ENCODE peak calls at places on chromosomes 2 and 18, in nine cellular contexts. C is heart left ventricle, X is endodermal cell, Y is body of pancreas, Q is heart right ventricle, L is WERI-Rb-1, Z is uterus, I is brain microvascular endothelial cell, W is K562. D is an unnamed sample.

GRCh38 chr2:222594679-222595078 is 61.2 kb downstream of the FARSB start:
- DNase-seq in C (no peak), X (no peak), Y (no peak), Q (no peak), L (no peak), Z (no peak), I (peak), W (no peak), D (no peak)

GRCh38 chr2:97728091-97728596 is 14.8 kb downstream of the ZAP70 start:
- DNase-seq in C (no peak), X (no peak), Y (no peak), Q (peak), L (peak), Z (no peak), I (no peak), W (no peak), D (no peak)

GRCh38 chr18:812673-813404 is 797 bp upstream of the YES1 start:
- DNase-seq in C (peak), X (peak), Y (peak), Q (peak), L (peak), Z (peak), I (peak), W (peak), D (peak)

GRCh38 chr2:86050301-86050700 is 55.4 kb downstream of the POLR1A start:
- DNase-seq in C (no peak), X (peak), Y (no peak), Q (no peak), L (no peak), Z (no peak), I (no peak), W (no peak), D (no peak)

GRCh38 chr18:74529811-74530583 is 4.3 kb upstream of the CNDP1 start:
- DNase-seq in C (no peak), X (peak), Y (no peak), Q (no peak), L (no peak), Z (no peak), I (no peak), W (no peak), D (no peak)

GRCh38 chr2:191783416-191783815 is 63.5 kb downstream of the CAVIN2 start:
- DNase-seq in C (no peak), X (no peak), Y (no peak), Q (no peak), L (no peak), Z (no peak), I (no peak), W (no peak), D (no peak)

GRCh38 chr2:47086571-47086970 is 68.5 kb downstream of the STPG4 start:
- DNase-seq in C (no peak), X (no peak), Y (no peak), Q (no peak), L (no peak), Z (no peak), I (no peak), W (no peak), D (no peak)

GRCh38 chr2:173062806-173063205 is 12.8 kb upstream of the MAP3K20 start:
- DNase-seq in C (no peak), X (no peak), Y (no peak), Q (no peak), L (no peak), Z (no peak), I (no peak), W (no peak), D (no peak)

GRCh38 chr2:29063056-29063455 is 11.3 kb downstream of the PCARE start:
- DNase-seq in C (no peak), X (no peak), Y (peak), Q (no peak), L (no peak), Z (no peak), I (no peak), W (no peak), D (no peak)

GRCh38 chr18:51654441-51655326 is 457.2 kb upstream of the MEX3C start:
- DNase-seq in C (no peak), X (peak), Y (no peak), Q (no peak), L (no peak), Z (no peak), I (no peak), W (no peak), D (no peak)

GRCh38 chr2:225008179-225008829 is 34.0 kb downstream of the DOCK10 start:
- DNase-seq in C (no peak), X (no peak), Y (no peak), Q (no peak), L (no peak), Z (no peak), I (no peak), W (no peak), D (no peak)

GRCh38 chr2:25417715-25418369 is 76.1 kb upstream of the DNMT3A start:
- DNase-seq in C (no peak), X (no peak), Y (no peak), Q (no peak), L (no peak), Z (no peak), I (no peak), W (peak), D (no peak)

GRCh38 chr2:177302552-177302951 is 38.0 kb upstream of the NFE2L2 start:
- DNase-seq in C (no peak), X (no peak), Y (no peak), Q (no peak), L (no peak), Z (no peak), I (no peak), W (no peak), D (no peak)

GRCh38 chr2:101467306-101467705 is 7.6 kb downstream of the RFX8 start:
- DNase-seq in C (no peak), X (peak), Y (no peak), Q (no peak), L (no peak), Z (no peak), I (no peak), W (no peak), D (no peak)

GRCh38 chr2:128347701-128348504 is 29.2 kb upstream of the HS6ST1 start:
- DNase-seq in C (peak), X (peak), Y (peak), Q (peak), L (no peak), Z (peak), I (no peak), W (no peak), D (no peak)

GRCh38 chr2:75503048-75503607 is 57.6 kb downstream of the EVA1A start:
- DNase-seq in C (peak), X (no peak), Y (no peak), Q (no peak), L (no peak), Z (no peak), I (peak), W (no peak), D (no peak)

GRCh38 chr2:17571681-17572080 is 31.2 kb downstream of the VSNL1 start:
- DNase-seq in C (no peak), X (no peak), Y (no peak), Q (no peak), L (no peak), Z (no peak), I (no peak), W (no peak), D (no peak)

GRCh38 chr2:2564300-2565085 is 233.4 kb upstream of the MYT1L start:
- DNase-seq in C (no peak), X (peak), Y (no peak), Q (no peak), L (peak), Z (no peak), I (no peak), W (no peak), D (no peak)

GRCh38 chr2:133718688-133719201 is 150.5 kb upstream of the NCKAP5 start:
- DNase-seq in C (peak), X (no peak), Y (no peak), Q (peak), L (no peak), Z (no peak), I (peak), W (no peak), D (no peak)

GRCh38 chr2:11552260-11552638 is 18.4 kb downstream of the GREB1 start:
- DNase-seq in C (no peak), X (no peak), Y (no peak), Q (no peak), L (no peak), Z (no peak), I (no peak), W (no peak), D (no peak)

GRCh38 chr18:39235118-39235719 is 1669.6 kb upstream of the CELF4 start:
- DNase-seq in C (no peak), X (no peak), Y (no peak), Q (no peak), L (no peak), Z (no peak), I (no peak), W (no peak), D (no peak)

GRCh38 chr2:88517759-88518201 is 65.3 kb upstream of the FOXI3 start:
- DNase-seq in C (no peak), X (peak), Y (no peak), Q (no peak), L (peak), Z (no peak), I (no peak), W (no peak), D (no peak)

GRCh38 chr2:48483506-48483905 is 46.4 kb upstream of the STON1 start:
- DNase-seq in C (no peak), X (no peak), Y (no peak), Q (no peak), L (no peak), Z (peak), I (no peak), W (no peak), D (no peak)

GRCh38 chr2:28393115-28393836 is 618 bp downstream of the FOSL2 start:
- DNase-seq in C (peak), X (peak), Y (peak), Q (peak), L (peak), Z (peak), I (peak), W (peak), D (no peak)

GRCh38 chr2:19100570-19100969 is 257.9 kb downstream of the OSR1 start:
- DNase-seq in C (no peak), X (no peak), Y (no peak), Q (no peak), L (no peak), Z (no peak), I (no peak), W (no peak), D (no peak)

DNA sequence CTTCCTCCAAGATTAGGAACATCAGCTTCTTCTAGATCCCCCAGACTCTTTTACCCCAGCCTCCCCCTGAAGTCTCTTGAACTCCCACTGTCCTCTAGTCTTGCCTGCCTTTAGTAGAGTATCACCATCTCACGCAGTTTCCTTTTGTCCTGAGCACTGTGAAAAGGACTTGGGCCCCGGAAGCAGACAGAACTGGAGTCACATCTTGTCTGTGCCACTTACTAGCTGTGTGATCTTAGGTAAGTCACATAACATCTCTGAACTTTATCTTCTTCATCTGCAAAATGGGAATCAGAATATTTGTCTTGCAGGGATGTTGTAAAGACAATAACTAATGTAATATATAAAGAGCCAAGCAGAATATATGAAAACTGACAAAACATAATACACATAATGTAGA is 8.4 kb upstream of the TRABD2A start:
- DNase-seq in C (no peak), X (peak), Y (no peak), Q (no peak), L (no peak), Z (no peak), I (no peak), W (no peak), D (no peak)
- H3K4me3 ChIP-seq in C (no peak), X (no peak), Y (no peak), Q (no peak), L (no peak), Z (no peak), I (no peak), W (no peak), D (peak)

DNA sequence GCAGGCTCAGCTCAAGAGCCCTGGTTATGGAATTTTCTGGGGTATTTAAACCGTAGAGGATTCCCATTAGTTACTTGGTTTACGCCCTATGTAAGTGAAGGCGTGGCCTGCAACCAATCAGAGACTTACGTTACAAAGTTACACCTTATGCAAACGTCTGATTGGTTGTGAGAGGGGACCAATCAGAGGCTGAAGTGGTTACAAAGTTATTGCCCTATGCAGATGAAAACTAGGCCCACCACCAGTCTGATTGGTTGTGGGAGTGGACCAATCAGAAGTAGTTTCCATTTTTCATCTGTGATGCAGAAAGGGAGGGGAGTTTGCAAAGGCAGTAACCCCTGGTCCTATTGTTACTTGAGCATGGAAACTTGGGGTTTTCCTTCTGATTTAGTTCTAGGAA is 49.1 kb downstream of the DLGAP1 start:
- DNase-seq in C (no peak), X (peak), Y (no peak), Q (no peak), L (no peak), Z (no peak), I (no peak), W (no peak), D (no peak)
- H3K27ac ChIP-seq in C (no peak), X (no peak), Y (no peak), Q (no peak), L (no peak), Z (no peak), I (no peak), W (no peak), D (no peak)

DNA sequence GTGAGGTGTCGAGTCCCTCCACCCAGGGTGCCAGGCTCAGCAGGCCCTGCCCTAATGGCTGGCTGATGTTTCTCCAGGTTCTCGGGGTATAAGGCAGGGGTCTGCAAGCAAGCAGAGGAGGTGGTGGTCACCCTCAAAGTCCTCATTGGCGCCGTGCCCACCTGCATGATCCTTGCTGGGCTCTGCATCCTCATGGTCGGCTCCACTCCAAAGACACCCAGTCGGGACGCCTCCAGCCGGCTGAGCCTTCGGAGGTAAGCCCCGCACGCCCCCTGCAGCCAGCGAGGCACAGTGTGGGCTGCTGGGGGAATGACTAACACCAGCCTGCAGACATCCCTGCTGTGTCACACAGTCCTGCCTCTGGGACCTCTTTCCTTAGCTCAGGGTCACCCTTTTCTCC is 14.1 kb downstream of the MFSD2B start:
- DNase-seq in C (no peak), X (peak), Y (no peak), Q (no peak), L (no peak), Z (no peak), I (peak), W (peak), D (no peak)
- TF ChIP-seq CTCF in C (peak), X (peak), Y (no peak), Q (no peak), L (peak), Z (no peak), I (peak), W (peak), D (no peak)

DNA sequence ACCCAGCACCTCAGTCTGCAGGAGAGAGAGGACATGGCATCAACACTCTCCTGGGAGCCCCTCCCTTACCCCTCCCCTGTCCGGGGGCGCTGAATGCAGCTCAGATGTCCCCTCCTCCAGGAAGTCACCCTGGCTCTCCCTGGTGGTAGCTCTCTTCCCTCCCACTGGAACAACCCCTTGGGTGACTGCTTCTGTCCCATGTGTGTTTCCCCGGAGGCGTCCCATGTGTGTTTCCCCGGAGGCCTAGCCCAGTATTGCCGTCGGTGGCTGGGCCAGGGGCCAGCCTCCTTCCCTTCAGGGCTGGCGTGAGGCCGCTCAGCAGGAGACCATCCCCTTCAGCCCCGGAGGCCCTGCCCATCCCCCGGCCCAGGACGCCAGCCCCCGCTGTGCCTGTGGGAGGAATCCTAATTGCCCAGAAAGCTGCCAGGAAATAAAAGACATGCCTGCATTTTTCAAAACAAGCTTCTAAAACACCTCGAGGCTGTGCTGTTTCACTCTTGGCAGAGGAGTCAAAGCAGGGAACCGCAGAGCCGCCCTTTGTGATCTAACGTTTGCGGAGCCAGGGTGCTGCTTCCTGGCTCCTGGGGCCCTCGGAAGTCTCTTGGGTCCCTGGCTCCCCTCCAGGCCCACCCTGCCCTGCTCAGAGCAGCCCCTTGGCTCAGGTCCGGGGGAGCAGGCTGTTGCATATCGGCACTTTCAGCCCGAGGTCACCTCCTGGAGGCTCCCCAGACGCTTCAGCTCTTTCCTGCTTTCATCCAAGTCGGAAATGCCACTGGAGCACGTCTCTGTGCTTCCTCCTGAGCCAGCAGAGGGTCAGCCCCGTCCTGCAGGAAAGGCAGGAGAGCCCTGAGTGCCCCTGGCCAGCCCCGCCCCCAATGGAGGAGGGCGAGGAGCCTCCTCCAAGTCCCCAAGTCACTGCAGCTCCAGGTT is 11.4 kb downstream of the SNED1 start:
- DNase-seq in C (no peak), X (peak), Y (peak), Q (no peak), L (no peak), Z (peak), I (peak), W (no peak), D (no peak)
- H3K4me3 ChIP-seq in C (peak), X (no peak), Y (no peak), Q (peak), L (no peak), Z (peak), I (peak), W (no peak), D (peak)

D was measured in Panc1.